ENCODE peak calls at places on chromosomes 2 and 18, in five cellular contexts. K is tibial nerve, B is hepatocyte, X is H9, L is MCF 10A. S is an unnamed sample.

GRCh38 chr2:740446-741293 is 63.5 kb upstream of the TMEM18 start:
- DNase-seq in K (peak), B (peak), X (peak), L (peak), S (peak)

GRCh38 chr2:240140511-240140910 is at the start of gene OTOS:
- DNase-seq in K (no peak), B (no peak), X (no peak), L (no peak), S (no peak)

GRCh38 chr18:12911025-12911927 is 27.2 kb upstream of the PTPN2 start:
- DNase-seq in K (no peak), B (peak), X (peak), L (no peak), S (no peak)

GRCh38 chr2:113157897-113158753 is 15.6 kb upstream of the PSD4 start:
- DNase-seq in K (no peak), B (no peak), X (no peak), L (peak), S (no peak)

GRCh38 chr2:144131042-144131441 is 388.9 kb downstream of the ZEB2 start:
- DNase-seq in K (no peak), B (no peak), X (no peak), L (peak), S (no peak)

GRCh38 chr2:202072737-202073396 is at the start of gene KIAA2012:
- DNase-seq in K (no peak), B (no peak), X (peak), L (no peak), S (no peak)

GRCh38 chr18:24837065-24837464 is 376.6 kb downstream of the HRH4 start:
- DNase-seq in K (no peak), B (peak), X (no peak), L (no peak), S (no peak)

GRCh38 chr2:138536302-138536701 is 34.7 kb downstream of the SPOPL start:
- DNase-seq in K (no peak), B (no peak), X (peak), L (peak), S (no peak)

GRCh38 chr2:96308248-96308647 is 2.9 kb upstream of the SNRNP200 start:
- DNase-seq in K (no peak), B (no peak), X (no peak), L (no peak), S (no peak)

GRCh38 chr2:80292474-80292873 is 12.1 kb downstream of the LRRTM1 start:
- DNase-seq in K (no peak), B (no peak), X (no peak), L (no peak), S (no peak)

GRCh38 chr18:11104307-11104706 is 45.1 kb downstream of the PIEZO2 start:
- DNase-seq in K (no peak), B (no peak), X (no peak), L (no peak), S (no peak)

GRCh38 chr18:79393181-79393598 is 2.5 kb upstream of the NFATC1 start:
- DNase-seq in K (no peak), B (no peak), X (no peak), L (no peak), S (no peak)

GRCh38 chr2:5076599-5076998 is 615.6 kb upstream of the SOX11 start:
- DNase-seq in K (no peak), B (no peak), X (peak), L (peak), S (no peak)

GRCh38 chr2:225002039-225002655 is 40.1 kb downstream of the DOCK10 start:
- DNase-seq in K (peak), B (peak), X (peak), L (peak), S (no peak)

GRCh38 chr2:165791811-165792454 is 2.1 kb downstream of the GALNT3 start:
- DNase-seq in K (no peak), B (no peak), X (no peak), L (peak), S (no peak)

GRCh38 chr2:195732569-195732968 is 75.5 kb downstream of the SLC39A10 start:
- DNase-seq in K (no peak), B (no peak), X (no peak), L (no peak), S (no peak)

GRCh38 chr18:36942264-36942663 is 113.3 kb downstream of the KIAA1328 start:
- DNase-seq in K (no peak), B (peak), X (peak), L (peak), S (no peak)

GRCh38 chr18:60978338-60978737 is 354.9 kb upstream of the CDH20 start:
- DNase-seq in K (no peak), B (peak), X (no peak), L (peak), S (no peak)

GRCh38 chr2:190468814-190469569 is 60.8 kb downstream of the MFSD6 start:
- DNase-seq in K (peak), B (peak), X (no peak), L (peak), S (no peak)

GRCh38 chr2:24919100-24919976 is 699 bp downstream of the ADCY3 start:
- DNase-seq in K (no peak), B (peak), X (no peak), L (peak), S (peak)

GRCh38 chr2:1136807-1137663 is 186.4 kb downstream of the SNTG2 start:
- DNase-seq in K (no peak), B (no peak), X (no peak), L (no peak), S (no peak)

GRCh38 chr2:169504651-169505050 is 4.9 kb upstream of the KLHL41 start:
- DNase-seq in K (no peak), B (no peak), X (no peak), L (no peak), S (no peak)

GRCh38 chr2:116718451-116718850 is 1096.0 kb upstream of the DDX18 start:
- DNase-seq in K (no peak), B (no peak), X (no peak), L (peak), S (no peak)

GRCh38 chr2:215728504-215729065 is 284.8 kb downstream of the MREG start:
- DNase-seq in K (peak), B (no peak), X (no peak), L (peak), S (no peak)

GRCh38 chr2:43218221-43218549 is 8.2 kb downstream of the ZFP36L2 start:
- DNase-seq in K (peak), B (no peak), X (no peak), L (no peak), S (no peak)

GRCh38 chr2:43218550-43219382 is 7.6 kb downstream of the ZFP36L2 start:
- DNase-seq in K (peak), B (peak), X (peak), L (peak), S (peak)

GRCh38 chr2:43220229-43220981 is 6.0 kb downstream of the ZFP36L2 start:
- DNase-seq in K (peak), B (no peak), X (no peak), L (peak), S (no peak)

GRCh38 chr2:43220982-43221659 is 5.3 kb downstream of the ZFP36L2 start:
- DNase-seq in K (peak), B (peak), X (peak), L (peak), S (peak)

GRCh38 chr2:43219383-43220228 is 6.8 kb downstream of the ZFP36L2 start:
- DNase-seq in K (peak), B (peak), X (peak), L (peak), S (peak)
- TF ChIP-seq CTCF in K (peak), B (no peak), X (no peak), L (no peak), S (no peak)

GRCh38 chr2:199973703-199974102 is 18.3 kb downstream of the MAIP1 start:
- DNase-seq in K (no peak), B (peak), X (no peak), L (peak), S (no peak)
- TF ChIP-seq CTCF in K (peak), B (peak), X (peak), L (peak), S (peak)

DNA sequence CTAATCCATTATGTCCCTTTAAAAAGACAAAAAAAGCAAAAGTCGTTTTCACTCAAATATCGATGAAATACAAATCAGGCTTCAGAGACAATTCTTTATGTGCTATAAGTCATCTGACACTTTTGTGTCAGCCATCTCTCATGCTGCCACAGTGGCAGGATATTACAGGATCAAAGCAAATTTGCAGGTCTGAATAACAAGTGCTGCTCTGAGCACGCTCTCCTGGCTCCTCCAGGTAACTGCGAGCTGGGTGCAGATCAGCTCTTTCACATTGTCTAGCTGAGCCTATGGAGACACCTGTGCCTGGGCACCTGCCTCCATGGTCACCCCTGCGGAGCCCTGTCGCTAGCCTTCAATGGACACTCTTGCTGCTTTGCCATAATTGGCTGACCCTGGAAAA is 250.2 kb upstream of the RAB12 start:
- DNase-seq in K (no peak), B (no peak), X (peak), L (no peak), S (no peak)
- TF ChIP-seq CTCF in K (no peak), B (no peak), X (no peak), L (no peak), S (no peak)

GRCh38 chr18:8114480-8114879 is 494.8 kb upstream of the RAB12 start:
- DNase-seq in K (no peak), B (no peak), X (no peak), L (no peak), S (no peak)
- TF ChIP-seq CTCF in K (no peak), B (no peak), X (no peak), L (no peak), S (no peak)

DNA sequence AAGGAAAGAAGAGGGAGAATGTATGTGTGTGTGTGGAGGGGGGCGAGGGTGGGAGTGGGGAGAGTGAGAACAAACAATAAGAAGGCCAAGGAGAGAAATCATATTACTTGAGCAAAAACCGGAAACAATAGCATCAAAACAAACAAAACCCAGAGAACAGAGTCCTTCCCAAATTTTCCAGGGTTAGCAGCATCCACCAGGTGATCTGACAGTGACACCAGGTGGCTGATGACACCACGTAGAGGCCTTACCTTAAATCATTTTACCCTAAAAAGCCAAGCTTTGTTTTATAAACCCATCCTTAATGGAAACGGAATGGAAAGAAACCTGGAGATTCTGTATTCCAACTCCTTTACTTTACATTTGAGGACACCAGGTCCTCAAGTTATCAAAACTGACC is 42.9 kb downstream of the CDCA7 start:
- DNase-seq in K (no peak), B (no peak), X (no peak), L (no peak), S (no peak)
- TF ChIP-seq CTCF in K (no peak), B (no peak), X (peak), L (peak), S (peak)

DNA sequence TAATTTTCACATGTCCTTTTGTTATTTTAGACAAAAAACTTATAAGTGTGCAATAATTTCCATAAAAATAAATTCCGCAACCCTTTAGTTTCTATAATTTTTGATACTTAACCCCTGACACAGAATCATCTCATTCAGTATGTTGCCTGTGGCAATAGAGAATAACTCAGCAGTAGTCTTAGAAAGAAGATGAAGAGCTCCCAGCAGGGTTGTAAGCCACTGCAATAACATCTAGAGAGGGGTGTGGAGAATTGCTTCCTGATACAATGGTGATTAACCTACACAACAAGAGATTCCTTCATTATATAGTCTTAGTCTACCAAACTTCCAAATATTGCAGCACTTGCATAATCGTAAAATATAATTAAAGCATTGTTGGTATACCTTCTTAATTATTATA is 118.9 kb downstream of the TMX3 start:
- DNase-seq in K (no peak), B (no peak), X (no peak), L (no peak), S (no peak)
- TF ChIP-seq CTCF in K (no peak), B (no peak), X (no peak), L (no peak), S (no peak)

GRCh38 chr18:712401-713134 is at the start of gene ENOSF1:
- DNase-seq in K (peak), B (peak), X (peak), L (peak), S (peak)
- TF ChIP-seq CTCF in K (peak), B (peak), X (peak), L (peak), S (peak)

GRCh38 chr18:23421277-23421676 is 31.8 kb upstream of the RIOK3 start:
- DNase-seq in K (no peak), B (peak), X (no peak), L (no peak), S (no peak)

GRCh38 chr18:23428821-23429220 is 24.3 kb upstream of the RIOK3 start:
- DNase-seq in K (no peak), B (no peak), X (no peak), L (no peak), S (no peak)

GRCh38 chr18:23424616-23425015 is 28.5 kb upstream of the RIOK3 start:
- DNase-seq in K (no peak), B (no peak), X (no peak), L (no peak), S (no peak)

DNA sequence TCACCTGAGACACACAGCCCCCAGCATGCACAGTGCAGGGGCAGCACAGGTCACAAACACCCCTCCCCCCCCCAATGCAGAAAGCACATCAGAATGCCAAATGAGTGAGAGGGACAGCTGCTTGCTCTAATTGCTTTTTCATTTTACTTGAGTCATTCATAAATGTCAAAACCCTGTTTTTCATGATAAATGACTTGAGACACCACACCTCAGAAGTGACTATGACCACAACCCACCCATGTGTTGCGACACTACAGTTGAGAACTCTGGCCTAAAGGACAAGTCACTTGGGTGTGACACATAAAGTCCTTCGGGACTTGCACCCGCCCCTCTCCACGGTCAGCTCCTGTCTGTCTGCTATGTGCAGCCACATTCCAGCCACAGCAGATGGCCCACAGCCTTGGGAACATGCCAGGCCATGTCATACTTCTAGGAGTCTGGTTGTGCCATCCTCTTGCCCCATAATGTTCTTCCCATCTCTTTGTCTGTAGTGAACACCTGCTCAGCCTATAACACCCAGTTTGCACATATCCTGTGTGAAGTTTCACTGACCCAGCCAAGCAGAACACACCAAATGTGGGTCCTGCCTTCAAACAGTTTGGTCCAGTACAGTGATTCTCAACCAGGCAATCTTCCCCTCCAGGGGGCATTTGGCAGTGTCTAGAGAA is 30.2 kb upstream of the RIOK3 start:
- DNase-seq in K (no peak), B (peak), X (no peak), L (peak), S (peak)
- TF ChIP-seq CTCF in K (no peak), B (no peak), X (no peak), L (no peak), S (no peak)

GRCh38 chr2:213246665-213247281 is 37.5 kb upstream of the SPAG16 start:
- DNase-seq in K (peak), B (peak), X (no peak), L (peak), S (peak)
- TF ChIP-seq CTCF in K (peak), B (peak), X (peak), L (peak), S (peak)

S was measured in Caco-2.